ENCODE peak calls at places on chromosome 11, in ten cellular contexts. I is HEK293T, D is heart right ventricle, U is AG09309, R is HCT116, N is EH, V is GM20000, Q is COR-L47, J is kidney glomerular epithelial cell, W is posterior cingulate gyrus. L is an unnamed sample.

GRCh38 chr11:94769897-94770296 is 1.7 kb downstream of the AMOTL1 start:
- DNase-seq in I (no peak), D (no peak), U (no peak), R (no peak), N (peak; percentile 40), V (no peak), Q (no peak), J (no peak), W (no peak), L (no peak)

GRCh38 chr11:69488543-69488940 is 7.1 kb downstream of the LINC01488 start:
- DNase-seq in I (no peak), D (no peak), U (no peak), R (no peak), N (no peak), V (no peak), Q (no peak), J (no peak), W (peak; percentile 75), L (no peak)

GRCh38 chr11:111582163-111582562 is 20.1 kb upstream of the SIK2 start:
- DNase-seq in I (no peak), D (no peak), U (no peak), R (no peak), N (no peak), V (no peak), Q (no peak), J (no peak), W (no peak), L (no peak)

GRCh38 chr11:73715551-73715950 is 45.3 kb downstream of the RAB6A start:
- DNase-seq in I (no peak), D (no peak), U (no peak), R (no peak), N (no peak), V (no peak), Q (no peak), J (no peak), W (no peak), L (no peak)

GRCh38 chr11:106031210-106031845 is 9.3 kb upstream of the MSANTD4 start:
- DNase-seq in I (no peak), D (no peak), U (no peak), R (no peak), N (no peak), V (no peak), Q (no peak), J (peak; percentile 54), W (no peak), L (no peak)

GRCh38 chr11:42345933-42346332 is 886.5 kb upstream of the LRRC4C start:
- DNase-seq in I (no peak), D (no peak), U (no peak), R (no peak), N (no peak), V (no peak), Q (no peak), J (no peak), W (no peak), L (no peak)

GRCh38 chr11:71131861-71132260 is 120.5 kb downstream of the SHANK2 start:
- DNase-seq in I (no peak), D (no peak), U (no peak), R (no peak), N (no peak), V (no peak), Q (no peak), J (no peak), W (peak; percentile 61), L (no peak)

GRCh38 chr11:11410626-11411025 is 57.6 kb upstream of the CSNK2A3 start:
- DNase-seq in I (no peak), D (no peak), U (no peak), R (no peak), N (no peak), V (no peak), Q (no peak), J (no peak), W (no peak), L (no peak)

GRCh38 chr11:33391893-33392251 is 134.7 kb downstream of the HIPK3 start:
- DNase-seq in I (no peak), D (no peak), U (no peak), R (no peak), N (peak; percentile 57), V (no peak), Q (no peak), J (no peak), W (no peak), L (no peak)

GRCh38 chr11:111730871-111731591 is 35.2 kb downstream of the PPP2R1B start:
- DNase-seq in I (peak; percentile 38), D (peak; percentile 59), U (no peak), R (no peak), N (peak; percentile 55), V (no peak), Q (no peak), J (no peak), W (peak; percentile 90), L (no peak)

GRCh38 chr11:70141490-70142014 is 61.5 kb upstream of the FADD start:
- DNase-seq in I (no peak), D (no peak), U (no peak), R (no peak), N (no peak), V (peak; percentile 65), Q (peak; percentile 82), J (no peak), W (peak; percentile 80), L (no peak)

GRCh38 chr11:95091663-95092062 is 2.0 kb downstream of the ENDOD1 start:
- DNase-seq in I (no peak), D (no peak), U (no peak), R (no peak), N (no peak), V (no peak), Q (no peak), J (no peak), W (no peak), L (no peak)

GRCh38 chr11:65310215-65310614 is 4.5 kb upstream of the CDC42EP2 start:
- DNase-seq in I (no peak), D (peak; percentile 68), U (no peak), R (no peak), N (peak; percentile 42), V (no peak), Q (no peak), J (no peak), W (peak; percentile 92), L (peak; percentile 43)

GRCh38 chr11:126698576-126698975 is 302.0 kb downstream of the KIRREL3 start:
- DNase-seq in I (no peak), D (no peak), U (no peak), R (no peak), N (no peak), V (no peak), Q (no peak), J (no peak), W (no peak), L (no peak)

GRCh38 chr11:130945945-130946344 is 29.7 kb upstream of the SNX19 start:
- DNase-seq in I (no peak), D (peak; percentile 26), U (peak; percentile 49), R (no peak), N (peak; percentile 78), V (no peak), Q (no peak), J (peak; percentile 32), W (peak; percentile 92), L (peak; percentile 2)

GRCh38 chr11:46363455-46363920 is 16.2 kb downstream of the DGKZ start:
- DNase-seq in I (no peak), D (peak; percentile 70), U (no peak), R (peak; percentile 52), N (peak; percentile 69), V (no peak), Q (peak; percentile 28), J (no peak), W (peak; percentile 97), L (peak; percentile 69)

L was measured in hippocampal formation.